ENCODE peak calls at places on chromosomes 3 and 15, in ten cellular contexts. R is pancreas, C is mucosa of descending colon, H is heart right ventricle, Y is IMR-90, M is PC-3, D is HCT116, A is left lung, P is RWPE2, V is GM23338. N is an unnamed sample. For H3K4me1, the result is how much of the 10 kb centered on the place peaks cover.

GRCh38 chr3:143222505-143222904 is 102.9 kb downstream of the CHST2 start:
- ATAC-seq in R (no peak), C (no peak), H (no peak), Y (no peak), M (no peak), D (no peak), A (peak), P (no peak), V (no peak), N (no peak)

GRCh38 chr15:36914962-36915808 is 185.2 kb downstream of the MEIS2 start:
- ATAC-seq in R (peak), C (no peak), H (peak), Y (no peak), M (no peak), D (no peak), A (no peak), P (no peak), V (no peak), N (peak)

GRCh38 chr3:4770561-4770960 is 208.7 kb upstream of the BHLHE40 start:
- ATAC-seq in R (no peak), C (no peak), H (no peak), Y (no peak), M (no peak), D (no peak), A (no peak), P (no peak), V (no peak), N (no peak)

GRCh38 chr3:43055393-43055792 is 50.5 kb downstream of the POMGNT2 start:
- ATAC-seq in R (no peak), C (no peak), H (no peak), Y (no peak), M (no peak), D (no peak), A (no peak), P (no peak), V (no peak), N (no peak)

GRCh38 chr15:85867250-85867649 is 72.5 kb upstream of the KLHL25 start:
- ATAC-seq in R (no peak), C (peak), H (no peak), Y (no peak), M (no peak), D (no peak), A (no peak), P (no peak), V (no peak), N (no peak)

GRCh38 chr3:49165771-49166751 is at the start of gene CCDC71:
- ATAC-seq in R (peak), C (peak), H (peak), Y (peak), M (peak), D (peak), A (peak), P (peak), V (peak), N (peak)

GRCh38 chr3:171622126-171622525 is 161.9 kb upstream of the TNIK start:
- ATAC-seq in R (no peak), C (no peak), H (no peak), Y (no peak), M (no peak), D (no peak), A (no peak), P (no peak), V (no peak), N (no peak)

GRCh38 chr3:183517656-183518055 is 37.9 kb downstream of the KLHL6 start:
- ATAC-seq in R (no peak), C (no peak), H (no peak), Y (no peak), M (no peak), D (no peak), A (no peak), P (no peak), V (no peak), N (no peak)

GRCh38 chr15:97992831-97993230 is 32.3 kb downstream of the ARRDC4 start:
- ATAC-seq in R (no peak), C (no peak), H (no peak), Y (no peak), M (no peak), D (no peak), A (no peak), P (no peak), V (no peak), N (no peak)

GRCh38 chr3:42051384-42052131 is 39.6 kb upstream of the TRAK1 start:
- ATAC-seq in R (no peak), C (peak), H (peak), Y (no peak), M (no peak), D (no peak), A (peak), P (no peak), V (no peak), N (no peak)

GRCh38 chr3:17546500-17546899 is 195.9 kb downstream of the TBC1D5 start:
- ATAC-seq in R (no peak), C (no peak), H (no peak), Y (no peak), M (no peak), D (no peak), A (no peak), P (no peak), V (no peak), N (no peak)

GRCh38 chr3:17539436-17539835 is 203.0 kb downstream of the TBC1D5 start:
- ATAC-seq in R (no peak), C (no peak), H (no peak), Y (no peak), M (no peak), D (no peak), A (no peak), P (no peak), V (peak), N (no peak)

GRCh38 chr3:17550624-17551023 is 191.8 kb downstream of the TBC1D5 start:
- ATAC-seq in R (no peak), C (peak), H (no peak), Y (no peak), M (no peak), D (no peak), A (no peak), P (no peak), V (no peak), N (no peak)

GRCh38 chr3:17544632-17545031 is 197.8 kb downstream of the TBC1D5 start:
- ATAC-seq in R (no peak), C (no peak), H (no peak), Y (no peak), M (no peak), D (no peak), A (no peak), P (no peak), V (no peak), N (no peak)
- TF ChIP-seq CTCF in R (no peak), C (no peak), H (peak), Y (peak), M (peak), D (no peak), A (no peak), P (peak), V (peak), N (no peak)

DNA sequence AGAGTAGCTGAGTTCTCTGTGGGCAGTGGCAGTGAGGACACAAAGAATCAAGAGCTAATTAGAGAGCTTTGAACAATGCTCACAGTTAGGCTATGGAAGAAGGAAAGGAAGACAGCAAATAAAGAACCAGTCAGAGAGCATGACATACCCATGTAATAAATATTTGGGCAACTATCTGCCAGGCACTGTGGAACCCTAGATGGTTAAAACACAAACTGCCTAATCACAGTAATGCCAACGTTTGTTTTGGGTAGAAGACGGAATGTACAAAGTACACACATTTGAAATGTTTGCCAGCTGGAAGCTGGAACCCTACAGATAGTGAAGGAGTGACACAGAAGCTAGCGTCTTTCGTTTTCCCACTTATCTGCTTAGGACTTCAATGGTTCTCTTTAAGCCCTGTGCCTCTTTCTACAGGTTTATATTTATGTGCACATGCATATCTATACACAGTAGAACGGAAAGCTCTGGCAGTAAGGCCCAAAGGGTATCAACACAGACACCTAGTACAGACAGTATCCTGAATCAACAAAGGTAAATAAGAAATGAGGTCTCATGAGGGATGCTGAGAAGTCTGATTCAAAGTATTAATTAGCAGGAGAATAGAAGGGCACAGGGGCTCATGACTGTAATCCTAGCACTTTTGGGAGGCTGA is 44.6 kb downstream of the ANKRD28 start:
- ATAC-seq in R (peak), C (peak), H (peak), Y (peak), M (peak), D (no peak), A (peak), P (no peak), V (peak), N (no peak)
- H3K4me1 ChIP-seq in R (under half), C (under half), H (under half), Y (under half), M (under half), D (under half), A (under half), P (under half), V (under half), N (under half)

GRCh38 chr15:77650285-77650684 is 17.6 kb upstream of the LINGO1 start:
- ATAC-seq in R (no peak), C (no peak), H (peak), Y (no peak), M (no peak), D (peak), A (no peak), P (no peak), V (peak), N (no peak)
- TF ChIP-seq CTCF in R (no peak), C (no peak), H (peak), Y (peak), M (peak), D (peak), A (no peak), P (peak), V (peak), N (no peak)

GRCh38 chr15:64844576-64845140 is 2.9 kb downstream of the PLEKHO2 start:
- ATAC-seq in R (no peak), C (no peak), H (no peak), Y (no peak), M (no peak), D (no peak), A (no peak), P (no peak), V (no peak), N (no peak)
- H3K4me1 ChIP-seq in R (under half), C (under half), H (half or more), Y (under half), M (under half), D (under half), A (half or more), P (under half), V (half or more), N (under half)

GRCh38 chr3:197239857-197240256 is 58.6 kb downstream of the DLG1 start:
- ATAC-seq in R (no peak), C (no peak), H (no peak), Y (no peak), M (no peak), D (no peak), A (no peak), P (no peak), V (no peak), N (no peak)
- TF ChIP-seq CTCF in R (no peak), C (no peak), H (no peak), Y (no peak), M (no peak), D (no peak), A (no peak), P (no peak), V (no peak), N (no peak)

GRCh38 chr3:11588755-11589154 is 55.0 kb downstream of the VGLL4 start:
- ATAC-seq in R (no peak), C (peak), H (no peak), Y (no peak), M (no peak), D (no peak), A (peak), P (no peak), V (no peak), N (no peak)

GRCh38 chr3:11591006-11591360 is 52.7 kb downstream of the VGLL4 start:
- ATAC-seq in R (no peak), C (no peak), H (no peak), Y (peak), M (no peak), D (peak), A (no peak), P (no peak), V (peak), N (no peak)

GRCh38 chr3:11589706-11590105 is 54.0 kb downstream of the VGLL4 start:
- ATAC-seq in R (no peak), C (no peak), H (no peak), Y (no peak), M (no peak), D (no peak), A (no peak), P (no peak), V (no peak), N (no peak)

GRCh38 chr3:11587766-11588165 is 55.9 kb downstream of the VGLL4 start:
- ATAC-seq in R (no peak), C (no peak), H (no peak), Y (no peak), M (no peak), D (no peak), A (peak), P (no peak), V (no peak), N (no peak)

DNA sequence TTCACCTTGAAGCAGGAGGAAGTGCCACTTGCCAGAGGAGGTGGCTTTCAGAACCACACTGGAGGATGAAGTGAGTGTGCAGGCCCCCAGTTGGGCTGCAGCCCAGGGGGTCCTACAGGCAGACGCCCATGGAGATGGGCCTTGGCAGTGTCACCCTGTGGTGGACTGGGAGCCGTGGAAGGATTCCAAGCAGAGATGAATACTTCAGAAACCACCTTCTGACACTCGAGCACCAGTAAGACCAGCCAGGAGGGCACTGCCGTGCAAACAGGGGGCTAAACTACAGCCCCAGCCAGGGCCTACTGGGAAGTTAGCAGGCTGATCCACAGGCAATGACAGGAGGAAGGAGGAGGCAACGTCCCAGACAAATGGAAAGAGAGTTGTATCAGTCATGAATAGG is 55.4 kb downstream of the VGLL4 start:
- ATAC-seq in R (no peak), C (no peak), H (no peak), Y (no peak), M (no peak), D (no peak), A (no peak), P (no peak), V (no peak), N (no peak)
- H3K4me1 ChIP-seq in R (under half), C (under half), H (half or more), Y (half or more), M (under half), D (under half), A (under half), P (under half), V (under half), N (half or more)

GRCh38 chr3:72085036-72085435 is 300.1 kb upstream of the PROK2 start:
- ATAC-seq in R (no peak), C (no peak), H (no peak), Y (no peak), M (no peak), D (no peak), A (no peak), P (no peak), V (no peak), N (no peak)

GRCh38 chr3:72086712-72087093 is 301.8 kb upstream of the PROK2 start:
- ATAC-seq in R (no peak), C (no peak), H (no peak), Y (no peak), M (no peak), D (no peak), A (no peak), P (no peak), V (no peak), N (no peak)

GRCh38 chr3:72086051-72086711 is 301.2 kb upstream of the PROK2 start:
- ATAC-seq in R (no peak), C (no peak), H (peak), Y (no peak), M (no peak), D (no peak), A (peak), P (no peak), V (no peak), N (no peak)

GRCh38 chr3:72087420-72087819 is 302.5 kb upstream of the PROK2 start:
- ATAC-seq in R (no peak), C (no peak), H (no peak), Y (no peak), M (no peak), D (no peak), A (no peak), P (no peak), V (no peak), N (no peak)

GRCh38 chr3:72088486-72089025 is 303.6 kb upstream of the PROK2 start:
- ATAC-seq in R (no peak), C (no peak), H (no peak), Y (no peak), M (no peak), D (peak), A (no peak), P (no peak), V (peak), N (no peak)
- TF ChIP-seq CTCF in R (no peak), C (no peak), H (no peak), Y (no peak), M (no peak), D (peak), A (no peak), P (no peak), V (no peak), N (no peak)